ENCODE peak calls at places on chromosome 3, in four cellular contexts. Y is right lobe of liver, P is thyroid gland, J is upper lobe of left lung. T is an unnamed sample. For H3K4me1 and H3K9me3, the result is how much of the 10 kb centered on the place peaks cover.

GRCh38 chr3:157369712-157370447 is 66.8 kb upstream of the PTX3 start:
- DNase-seq in Y (no peak), P (no peak), J (no peak), T (no peak)

GRCh38 chr3:109071349-109072142 is 46.4 kb downstream of the MORC1 start:
- DNase-seq in Y (no peak), P (no peak), J (no peak), T (no peak)

GRCh38 chr3:89113887-89114840 is 6.7 kb downstream of the EPHA3 start:
- DNase-seq in Y (peak), P (peak), J (peak), T (peak)

GRCh38 chr3:45582407-45582806 is 12.1 kb upstream of the LIMD1 start:
- DNase-seq in Y (no peak), P (no peak), J (no peak), T (no peak)

GRCh38 chr3:152060701-152061100 is 187.3 kb downstream of the SUCNR1 start:
- DNase-seq in Y (no peak), P (no peak), J (no peak), T (no peak)

GRCh38 chr3:62203152-62203551 is 170.2 kb downstream of the FEZF2 start:
- DNase-seq in Y (no peak), P (no peak), J (peak), T (no peak)

GRCh38 chr3:126807795-126808194 is 103.8 kb downstream of the CHCHD6 start:
- DNase-seq in Y (no peak), P (no peak), J (no peak), T (no peak)

GRCh38 chr3:6697285-6697684 is 163.6 kb upstream of the GRM7 start:
- DNase-seq in Y (no peak), P (no peak), J (no peak), T (no peak)

GRCh38 chr3:159625594-159625993 is 363.0 kb upstream of the IL12A start:
- DNase-seq in Y (no peak), P (no peak), J (no peak), T (no peak)

GRCh38 chr3:181362378-181362777 is 349.3 kb upstream of the SOX2 start:
- DNase-seq in Y (no peak), P (no peak), J (no peak), T (no peak)

GRCh38 chr3:12856626-12857025 is 15.3 kb upstream of the RPL32 start:
- DNase-seq in Y (no peak), P (no peak), J (no peak), T (no peak)

GRCh38 chr3:183537295-183537730 is 18.2 kb downstream of the KLHL6 start:
- DNase-seq in Y (no peak), P (peak), J (no peak), T (peak)

GRCh38 chr3:169769287-169770181 is at the start of gene ACTRT3:
- DNase-seq in Y (peak), P (peak), J (peak), T (peak)

GRCh38 chr3:116770815-116771450 is 61.4 kb downstream of the TUSC7 start:
- DNase-seq in Y (peak), P (peak), J (no peak), T (peak)

GRCh38 chr3:114649331-114649730 is 355.5 kb downstream of the TIGIT start:
- DNase-seq in Y (no peak), P (no peak), J (no peak), T (no peak)

GRCh38 chr3:6066397-6066796 is 794.5 kb upstream of the GRM7 start:
- DNase-seq in Y (no peak), P (peak), J (no peak), T (no peak)

GRCh38 chr3:4174760-4175159 is 128.4 kb upstream of the SETMAR start:
- DNase-seq in Y (no peak), P (no peak), J (no peak), T (no peak)

GRCh38 chr3:90092994-90093393 is 985.6 kb downstream of the EPHA3 start:
- DNase-seq in Y (no peak), P (no peak), J (no peak), T (no peak)

GRCh38 chr3:196842567-196843434 is 24.9 kb upstream of the SENP5 start:
- DNase-seq in Y (no peak), P (no peak), J (no peak), T (no peak)

GRCh38 chr3:132787616-132788015 is 65.4 kb upstream of the NPHP3 start:
- DNase-seq in Y (no peak), P (no peak), J (no peak), T (no peak)

GRCh38 chr3:146142757-146143156 is 18.2 kb downstream of the PLOD2 start:
- DNase-seq in Y (no peak), P (no peak), J (no peak), T (no peak)

GRCh38 chr3:65138531-65138930 is 450.7 kb upstream of the ADAMTS9 start:
- DNase-seq in Y (no peak), P (no peak), J (no peak), T (no peak)

GRCh38 chr3:142931222-142931621 is 32.3 kb downstream of the PAQR9 start:
- DNase-seq in Y (no peak), P (no peak), J (no peak), T (no peak)

GRCh38 chr3:13152826-13153710 is 79.8 kb upstream of the IQSEC1 start:
- DNase-seq in Y (no peak), P (no peak), J (no peak), T (no peak)

GRCh38 chr3:44981751-44982150 is 5.7 kb downstream of the EXOSC7 start:
- DNase-seq in Y (no peak), P (no peak), J (no peak), T (peak)

GRCh38 chr3:42022355-42022754 is 60.5 kb upstream of the ULK4 start:
- DNase-seq in Y (no peak), P (no peak), J (no peak), T (no peak)

GRCh38 chr3:49173116-49173791 is 1.9 kb downstream of the KLHDC8B start:
- DNase-seq in Y (peak), P (peak), J (no peak), T (peak)

GRCh38 chr3:72892081-72892763 is 4.4 kb downstream of the GXYLT2 start:
- DNase-seq in Y (no peak), P (peak), J (no peak), T (no peak)

GRCh38 chr3:69983546-69984265 is 15.8 kb upstream of the SAMMSON start:
- DNase-seq in Y (no peak), P (no peak), J (no peak), T (no peak)

GRCh38 chr3:194204036-194204792 is 68.3 kb downstream of the HES1 start:
- DNase-seq in Y (peak), P (peak), J (peak), T (no peak)

GRCh38 chr3:152531717-152532116 is 263.0 kb downstream of the MBNL1 start:
- DNase-seq in Y (no peak), P (no peak), J (no peak), T (no peak)

GRCh38 chr3:39255503-39256325 is 24.1 kb downstream of the CX3CR1 start:
- DNase-seq in Y (no peak), P (no peak), J (no peak), T (peak)

GRCh38 chr3:17639257-17639656 is 103.2 kb downstream of the TBC1D5 start:
- DNase-seq in Y (no peak), P (no peak), J (no peak), T (no peak)

GRCh38 chr3:163071684-163072083 is 1575.1 kb downstream of the OTOL1 start:
- DNase-seq in Y (no peak), P (no peak), J (no peak), T (no peak)

GRCh38 chr3:70973558-70973957 is 610.0 kb downstream of the FOXP1 start:
- DNase-seq in Y (no peak), P (no peak), J (no peak), T (no peak)

GRCh38 chr3:27166888-27167287 is 202.3 kb downstream of the NEK10 start:
- DNase-seq in Y (no peak), P (no peak), J (no peak), T (no peak)

GRCh38 chr3:143526016-143526540 is 322.2 kb downstream of the SLC9A9 start:
- DNase-seq in Y (no peak), P (peak), J (no peak), T (no peak)

GRCh38 chr3:43690400-43691119 is at the start of gene ABHD5:
- DNase-seq in Y (peak), P (peak), J (peak), T (peak)
- TF ChIP-seq POLR2A in Y (peak), P (peak), J (peak), T (peak)

DNA sequence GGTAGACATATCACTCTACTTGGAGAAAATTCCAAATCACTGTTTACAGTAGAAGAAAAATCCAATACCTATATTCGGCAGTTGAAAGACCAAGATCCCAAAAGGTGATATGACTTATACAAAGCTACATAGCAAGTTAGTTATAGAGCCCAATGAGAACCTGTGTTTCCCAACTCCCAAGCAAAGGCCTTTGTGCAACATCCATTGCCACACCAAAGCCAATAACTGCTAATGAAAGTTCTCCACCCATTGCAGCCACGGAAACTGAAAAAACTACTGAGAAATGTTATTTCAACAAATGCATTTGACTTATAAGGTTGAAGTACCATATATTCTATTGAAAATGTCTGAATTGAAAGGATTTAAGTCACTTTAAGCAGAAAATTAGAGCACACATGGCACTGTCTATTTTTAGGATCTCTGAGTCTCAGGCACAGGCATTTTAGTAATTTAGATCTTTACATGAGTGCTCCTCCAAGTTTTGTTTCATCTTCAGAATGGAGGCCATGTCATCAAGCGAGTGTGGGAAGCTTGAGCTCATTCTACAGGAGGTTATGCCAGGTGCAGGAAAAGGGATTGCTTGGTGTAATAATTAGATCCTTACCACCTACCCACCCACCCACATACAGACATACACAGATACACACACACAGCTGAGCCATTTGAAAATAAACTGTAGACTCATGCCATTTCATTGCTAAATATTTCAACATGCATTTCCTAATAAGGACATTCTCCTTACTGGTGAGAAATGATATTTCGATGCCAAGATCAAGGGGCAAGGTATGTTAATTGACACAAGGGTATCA is 19.7 kb upstream of the ANO10 start:
- DNase-seq in Y (no peak), P (no peak), J (no peak), T (no peak)
- H3K4me1 ChIP-seq in Y (under half), P (under half), J (under half), T (under half)

GRCh38 chr3:155238845-155239244 is 54.6 kb downstream of the STRIT1 start:
- DNase-seq in Y (no peak), P (no peak), J (no peak), T (no peak)
- H3K9me3 ChIP-seq in Y (under half), P (under half), J (under half), T (under half)

GRCh38 chr3:101518421-101518871 is 5.4 kb upstream of the SENP7 start:
- DNase-seq in Y (no peak), P (no peak), J (no peak), T (no peak)
- TF ChIP-seq POLR2A in Y (no peak), P (no peak), J (no peak), T (no peak)

DNA sequence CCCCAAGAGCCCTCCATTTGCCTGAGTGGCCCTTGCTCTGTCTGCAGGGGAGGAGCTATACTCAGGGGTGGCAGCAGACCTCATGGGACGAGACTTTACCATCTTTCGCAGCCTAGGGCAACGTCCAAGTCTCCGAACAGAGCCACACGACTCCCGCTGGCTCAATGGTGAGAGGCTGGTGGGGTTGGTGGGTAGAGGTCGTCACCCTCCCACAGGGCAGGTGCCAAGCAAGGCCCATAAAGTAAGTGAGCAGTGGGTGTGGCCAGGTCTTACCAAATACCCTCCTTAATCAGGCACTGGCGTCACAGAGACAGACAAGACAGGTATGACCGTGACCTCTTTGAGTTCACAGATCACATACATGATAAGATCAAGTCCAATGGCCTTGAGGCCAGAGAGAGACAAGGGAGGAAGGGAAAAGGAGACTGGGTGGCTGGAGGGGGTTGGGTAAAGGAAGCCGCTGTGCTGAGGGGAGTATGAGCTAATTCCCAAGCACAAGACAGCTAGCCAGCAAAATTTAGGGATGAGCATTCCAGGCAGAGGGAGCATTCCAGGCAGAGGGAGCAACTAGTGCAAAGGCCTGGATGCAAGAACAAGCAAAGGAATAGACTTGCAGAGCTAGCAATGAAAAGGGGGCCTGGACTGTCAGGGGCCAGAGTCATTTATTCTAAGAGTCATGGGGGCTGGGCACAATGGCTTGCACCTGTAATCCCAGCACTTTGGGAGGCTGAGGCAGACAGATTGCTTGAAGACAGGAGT is 2.5 kb downstream of the SEMA3B start:
- DNase-seq in Y (no peak), P (no peak), J (no peak), T (peak)
- H3K4me1 ChIP-seq in Y (under half), P (under half), J (half or more), T (under half)

T was measured in adrenal gland.